ENCODE peak calls at places on chromosomes 4 and X, in eight cellular contexts. L, O, A, Z, C, W, U and E are unnamed samples.

GRCh38 chr4:112840061-112840460 is 203.1 kb downstream of the LARP7 start:
- DNase-seq in C (no peak), U (no peak), A (no peak), O (no peak), L (no peak), Z (no peak), W (no peak), E (no peak)

GRCh38 chr4:88001871-88002270 is 5.6 kb upstream of the PKD2 start:
- DNase-seq in O (no peak), W (no peak), Z (no peak), A (no peak), L (no peak), C (no peak), U (no peak), E (no peak)

GRCh38 chr4:86482851-86483490 is 111.1 kb upstream of the PTPN13 start:
- DNase-seq in A (no peak), W (no peak), L (no peak), C (no peak), Z (no peak), O (no peak), U (no peak), E (no peak)

GRCh38 chrX:1464282-1465131 is 11.8 kb upstream of the ASMTL start:
- DNase-seq in L (no peak), Z (no peak), W (no peak), U (no peak), O (no peak), A (peak), C (peak), E (no peak)

GRCh38 chr4:67483868-67484602 is 61.3 kb downstream of the CENPC start:
- DNase-seq in W (no peak), Z (no peak), L (no peak), A (no peak), U (no peak), C (no peak), O (no peak), E (no peak)

GRCh38 chrX:119004920-119005524 is 30.6 kb downstream of the LONRF3 start:
- DNase-seq in O (peak), W (no peak), C (peak), L (peak), Z (no peak), U (peak), A (peak), E (peak)

GRCh38 chr4:11470709-11471441 is 42.2 kb upstream of the HS3ST1 start:
- DNase-seq in L (no peak), C (no peak), Z (no peak), W (no peak), A (no peak), O (no peak), U (no peak), E (no peak)

GRCh38 chr4:54227261-54228063 is 1.6 kb upstream of the PDGFRA start:
- DNase-seq in A (peak), O (peak), W (no peak), U (peak), C (no peak), Z (peak), L (no peak), E (no peak)

GRCh38 chr4:74112399-74113090 is 13.6 kb upstream of the CXCL2 start:
- DNase-seq in O (no peak), Z (no peak), A (no peak), C (no peak), L (no peak), U (peak), W (no peak), E (no peak)

GRCh38 chrX:153662266-153662665 is 11.3 kb downstream of the PNCK start:
- DNase-seq in C (no peak), W (no peak), O (no peak), L (no peak), U (peak), A (no peak), Z (peak), E (no peak)

GRCh38 chr4:158112612-158113011 is 60.2 kb downstream of the GASK1B start:
- DNase-seq in O (no peak), C (no peak), L (no peak), Z (no peak), U (no peak), W (no peak), A (no peak), E (no peak)

GRCh38 chr4:189088783-189089182 is 851.9 kb upstream of the FRG1 start:
- DNase-seq in U (no peak), L (no peak), C (no peak), A (no peak), O (no peak), Z (no peak), W (no peak), E (no peak)

GRCh38 chrX:30307466-30307865 is 1.7 kb downstream of the NR0B1 start:
- DNase-seq in Z (no peak), W (no peak), L (no peak), A (no peak), U (no peak), O (no peak), C (no peak), E (no peak)

GRCh38 chr4:152996101-152996500 is 60.0 kb downstream of the FHDC1 start:
- DNase-seq in A (no peak), U (no peak), W (no peak), Z (no peak), L (no peak), O (no peak), C (no peak), E (peak)

GRCh38 chrX:2485460-2485753 is 15.4 kb downstream of the DHRSX start:
- DNase-seq in O (no peak), C (no peak), U (no peak), A (no peak), L (no peak), W (no peak), Z (no peak), E (no peak)

GRCh38 chrX:110432066-110432465 is 73.4 kb downstream of the RTL9 start:
- DNase-seq in A (no peak), O (no peak), U (no peak), W (no peak), C (no peak), Z (no peak), L (no peak), E (no peak)

GRCh38 chr4:22539251-22539650 is 23.4 kb upstream of the ADGRA3 start:
- DNase-seq in A (no peak), O (no peak), C (no peak), U (no peak), L (no peak), W (no peak), Z (no peak), E (no peak)

GRCh38 chr4:106607566-106607965 is 239.0 kb upstream of the GIMD1 start:
- DNase-seq in A (no peak), W (no peak), L (no peak), U (no peak), C (no peak), O (no peak), Z (no peak), E (no peak)

GRCh38 chr4:151048913-151049312 is 33.8 kb upstream of the LRBA start:
- DNase-seq in U (no peak), W (no peak), Z (no peak), C (no peak), A (no peak), O (no peak), L (no peak), E (no peak)
- H3K27ac ChIP-seq in U (no peak), W (no peak), Z (no peak), C (no peak), A (no peak), O (no peak), L (no peak), E (no peak)

GRCh38 chrX:348461-349117 is 30.0 kb upstream of the GTPBP6 start:
- DNase-seq in L (no peak), C (no peak), U (no peak), O (no peak), Z (no peak), W (no peak), A (no peak), E (no peak)
- H3K27ac ChIP-seq in L (no peak), C (peak), U (no peak), O (no peak), Z (no peak), W (no peak), A (no peak), E (no peak)

DNA sequence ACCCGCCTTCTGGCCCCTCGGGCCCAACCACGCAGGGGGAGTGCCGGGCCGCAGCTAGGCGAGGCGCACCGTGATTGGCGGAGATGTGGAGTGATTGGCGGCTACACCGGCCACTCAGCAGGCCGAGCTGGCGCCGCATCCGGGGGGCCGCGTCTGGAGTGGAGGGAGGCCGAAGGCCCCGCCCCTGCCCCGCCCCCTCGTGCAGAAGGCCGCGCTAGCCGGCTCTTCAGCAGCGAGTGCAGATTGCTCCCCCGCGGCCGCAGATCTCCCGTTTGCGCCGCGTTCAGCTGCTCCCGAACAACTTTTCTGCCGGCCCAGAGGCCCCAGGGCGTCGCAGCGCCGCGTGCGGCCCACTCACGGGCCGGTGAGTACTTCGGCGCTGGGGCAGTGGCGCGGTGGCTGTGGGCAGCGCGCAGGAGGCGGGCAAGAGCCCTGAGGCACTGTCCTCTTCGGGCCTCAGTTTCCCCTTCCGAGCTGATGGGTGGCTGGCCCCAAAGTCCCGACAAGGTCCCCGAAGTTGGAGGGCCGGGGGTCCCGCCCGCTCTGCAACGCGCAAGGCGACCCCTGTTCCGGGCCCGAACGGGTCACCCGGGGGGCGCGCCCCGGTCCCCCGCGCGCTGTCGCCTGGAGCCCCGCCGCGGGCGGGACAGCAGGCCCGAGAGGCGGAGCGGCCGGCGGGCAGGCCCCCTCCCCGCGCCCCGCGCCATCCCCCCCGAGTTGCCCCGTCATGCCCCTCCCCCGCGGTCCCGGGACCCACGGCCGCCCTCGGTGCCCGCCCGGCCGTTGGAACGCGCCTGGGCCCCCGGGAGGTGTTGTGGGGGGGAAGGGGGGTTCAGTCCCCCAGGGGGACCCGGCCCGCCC is at the start of gene WFS1:
- DNase-seq in L (peak), U (peak), O (peak), C (peak), W (peak), Z (peak), A (peak), E (peak)
- H3K27ac ChIP-seq in L (peak), U (peak), O (peak), C (peak), W (peak), Z (peak), A (peak), E (peak)

GRCh38 chr4:26804451-26804850 is 56.2 kb upstream of the STIM2 start:
- DNase-seq in L (no peak), A (no peak), Z (no peak), C (no peak), W (no peak), U (no peak), O (no peak), E (no peak)

GRCh38 chr4:26804876-26805275 is 55.8 kb upstream of the STIM2 start:
- DNase-seq in O (no peak), U (no peak), W (no peak), L (no peak), A (no peak), Z (no peak), C (no peak), E (no peak)

GRCh38 chr4:26802790-26803189 is 57.9 kb upstream of the STIM2 start:
- DNase-seq in L (no peak), C (no peak), O (no peak), U (no peak), A (no peak), Z (no peak), W (no peak), E (no peak)

GRCh38 chr4:26806331-26806730 is 54.3 kb upstream of the STIM2 start:
- DNase-seq in L (no peak), C (no peak), O (no peak), Z (no peak), U (no peak), A (no peak), W (no peak), E (no peak)

DNA sequence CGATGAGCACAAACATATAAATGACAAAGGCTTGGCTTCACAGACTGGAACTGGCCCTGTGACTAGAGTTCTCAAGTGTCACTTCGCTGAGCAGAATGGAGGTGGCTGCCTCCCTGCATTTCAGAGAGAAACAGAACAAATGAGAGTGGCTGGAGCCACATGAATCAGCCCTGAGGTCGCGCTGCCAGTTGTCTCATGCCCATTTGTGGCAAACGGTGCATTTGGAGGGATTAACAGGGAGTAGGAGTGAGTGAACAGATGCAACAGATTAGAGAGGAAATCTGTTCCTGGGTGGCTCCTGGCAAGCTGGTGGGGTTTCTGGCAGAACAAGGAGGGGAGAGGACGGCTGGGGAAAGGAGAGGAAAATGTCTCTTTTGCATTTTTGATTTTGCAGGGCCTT is 57.2 kb upstream of the STIM2 start:
- DNase-seq in U (no peak), Z (no peak), C (no peak), A (no peak), L (no peak), O (no peak), W (no peak), E (no peak)
- H3K27ac ChIP-seq in U (no peak), Z (no peak), C (no peak), A (no peak), L (no peak), O (no peak), W (no peak), E (no peak)

DNA sequence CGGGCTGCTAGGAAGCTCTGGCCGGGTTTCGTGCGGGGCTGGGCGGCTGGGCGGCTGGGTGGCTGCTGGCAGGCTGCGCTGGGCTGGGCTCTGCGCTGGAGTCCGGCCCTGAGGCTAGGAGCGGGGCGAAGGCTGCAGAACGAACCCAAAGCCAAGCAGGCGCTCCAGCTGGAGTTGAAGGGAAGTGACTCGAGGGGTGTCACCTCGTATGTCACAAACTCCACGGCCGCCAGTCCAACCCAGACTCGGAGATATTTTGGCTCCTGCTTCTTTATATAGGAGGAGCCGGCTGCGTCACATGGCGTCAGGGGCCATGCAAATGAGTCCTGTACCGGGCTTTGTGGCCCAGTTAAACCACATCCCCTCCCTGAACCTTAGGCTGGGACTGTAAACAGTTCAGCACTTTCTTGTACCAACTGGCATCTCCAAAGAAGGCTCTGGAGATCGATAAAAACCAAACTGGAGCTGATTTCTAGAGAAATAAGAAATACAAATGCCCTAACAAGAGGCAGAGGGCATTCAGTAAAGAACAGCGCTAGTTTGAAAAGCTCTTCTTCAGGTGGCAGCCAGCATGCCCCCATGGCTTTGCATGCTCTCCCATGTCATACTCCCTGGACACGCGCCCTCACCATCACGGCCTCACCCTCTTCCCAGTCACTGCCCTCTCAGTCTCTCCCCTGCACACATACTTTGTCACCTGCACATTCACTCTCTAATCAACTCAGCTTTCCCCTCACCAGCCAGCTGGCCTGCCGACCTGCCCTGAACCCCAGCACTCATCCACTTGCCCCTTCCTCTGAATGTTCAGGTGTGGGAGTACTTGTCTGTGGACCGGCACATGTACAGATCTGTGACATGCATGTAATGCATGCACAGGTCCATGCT is 58.5 kb downstream of the TSC22D3 start:
- DNase-seq in A (peak), Z (peak), U (peak), W (peak), O (no peak), L (peak), C (peak), E (peak)
- H3K27ac ChIP-seq in A (peak), Z (peak), U (peak), W (peak), O (peak), L (peak), C (peak), E (peak)

DNA sequence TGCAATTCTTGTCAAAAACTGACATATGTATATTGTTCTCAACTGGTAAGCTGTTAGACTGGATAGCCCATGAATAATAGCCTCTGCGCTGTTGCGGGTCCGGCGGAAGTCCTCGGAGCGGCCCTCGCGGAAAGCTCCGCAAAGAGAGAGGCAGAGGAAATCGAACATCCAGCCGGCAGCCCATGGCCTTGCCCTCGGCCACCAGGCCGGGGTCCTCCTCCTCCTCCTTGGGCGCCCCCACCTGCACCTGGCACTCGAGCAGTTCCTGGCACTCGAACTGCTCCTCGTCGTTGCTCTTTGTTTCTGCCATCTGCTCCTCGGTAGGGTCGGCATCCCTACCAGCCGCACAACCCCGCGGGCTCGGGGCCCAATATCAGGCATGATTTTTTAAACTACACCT is 1176.3 kb downstream of the PCDH18 start:
- DNase-seq in L (no peak), A (no peak), W (no peak), O (no peak), U (no peak), C (no peak), Z (no peak), E (no peak)
- H3K27ac ChIP-seq in L (no peak), A (no peak), W (no peak), O (no peak), U (no peak), C (no peak), Z (no peak), E (no peak)